ENCODE peak calls at places on chromosomes 4 and X, in eight cellular contexts. One of them, this sample, is unnamed.

GRCh38 chr4:114108869-114109268 is 129.4 kb upstream of the ARSJ start:
- DNase-seq in left ventricle myocardium superior: no peak
- DNase-seq in G401: peak
- DNase-seq in stimulated activated naive CD8-positive, alpha-beta T cell treated with anti-CD3 and anti-CD28 coated beads, Interleukin-15, Interleukin-2, amounts not matched to agents 100 U/mL and 50 U/mL, for 24 hours: no peak
- DNase-seq in astrocyte of the cerebellum: no peak
- DNase-seq in fibroblast of lung: peak
- DNase-seq in SJSA1: no peak
- DNase-seq in stimulated activated CD4-positive, alpha-beta T cell treated with anti-CD3 and anti-CD28 coated beads, Interleukin-12 subunit alpha, Interleukin-12 subunit beta, amount 100 ng/mL, for 48 hours: no peak
- DNase-seq in this sample: no peak

GRCh38 chr4:101020956-101021355 is 326.4 kb downstream of the PPP3CA start:
- DNase-seq in left ventricle myocardium superior: no peak
- DNase-seq in astrocyte of the cerebellum: peak
- DNase-seq in SJSA1: no peak
- DNase-seq in G401: no peak
- DNase-seq in fibroblast of lung: peak
- DNase-seq in stimulated activated CD4-positive, alpha-beta T cell treated with anti-CD3 and anti-CD28 coated beads, Interleukin-12 subunit alpha, Interleukin-12 subunit beta, amount 100 ng/mL, for 48 hours: no peak
- DNase-seq in stimulated activated naive CD8-positive, alpha-beta T cell treated with anti-CD3 and anti-CD28 coated beads, Interleukin-15, Interleukin-2, amounts not matched to agents 100 U/mL and 50 U/mL, for 24 hours: no peak
- DNase-seq in this sample: no peak

GRCh38 chr4:835148-836002 is 9.4 kb upstream of the CPLX1 start:
- DNase-seq in astrocyte of the cerebellum: no peak
- DNase-seq in stimulated activated naive CD8-positive, alpha-beta T cell treated with anti-CD3 and anti-CD28 coated beads, Interleukin-15, Interleukin-2, amounts not matched to agents 100 U/mL and 50 U/mL, for 24 hours: no peak
- DNase-seq in SJSA1: no peak
- DNase-seq in left ventricle myocardium superior: peak
- DNase-seq in stimulated activated CD4-positive, alpha-beta T cell treated with anti-CD3 and anti-CD28 coated beads, Interleukin-12 subunit alpha, Interleukin-12 subunit beta, amount 100 ng/mL, for 48 hours: no peak
- DNase-seq in G401: peak
- DNase-seq in fibroblast of lung: no peak
- DNase-seq in this sample: no peak

GRCh38 chr4:174156239-174156826 is 127.1 kb downstream of the FBXO8 start:
- DNase-seq in stimulated activated CD4-positive, alpha-beta T cell treated with anti-CD3 and anti-CD28 coated beads, Interleukin-12 subunit alpha, Interleukin-12 subunit beta, amount 100 ng/mL, for 48 hours: no peak
- DNase-seq in fibroblast of lung: peak
- DNase-seq in stimulated activated naive CD8-positive, alpha-beta T cell treated with anti-CD3 and anti-CD28 coated beads, Interleukin-15, Interleukin-2, amounts not matched to agents 100 U/mL and 50 U/mL, for 24 hours: no peak
- DNase-seq in astrocyte of the cerebellum: peak
- DNase-seq in G401: peak
- DNase-seq in SJSA1: no peak
- DNase-seq in left ventricle myocardium superior: no peak
- DNase-seq in this sample: no peak

GRCh38 chr4:53582194-53582593 is 9.1 kb downstream of the LNX1 start:
- DNase-seq in fibroblast of lung: no peak
- DNase-seq in astrocyte of the cerebellum: no peak
- DNase-seq in stimulated activated CD4-positive, alpha-beta T cell treated with anti-CD3 and anti-CD28 coated beads, Interleukin-12 subunit alpha, Interleukin-12 subunit beta, amount 100 ng/mL, for 48 hours: no peak
- DNase-seq in SJSA1: no peak
- DNase-seq in left ventricle myocardium superior: no peak
- DNase-seq in stimulated activated naive CD8-positive, alpha-beta T cell treated with anti-CD3 and anti-CD28 coated beads, Interleukin-15, Interleukin-2, amounts not matched to agents 100 U/mL and 50 U/mL, for 24 hours: no peak
- DNase-seq in G401: no peak
- DNase-seq in this sample: no peak

GRCh38 chr4:183330841-183331240 is 8.6 kb upstream of the CLDN24 start:
- DNase-seq in G401: no peak
- DNase-seq in fibroblast of lung: no peak
- DNase-seq in stimulated activated naive CD8-positive, alpha-beta T cell treated with anti-CD3 and anti-CD28 coated beads, Interleukin-15, Interleukin-2, amounts not matched to agents 100 U/mL and 50 U/mL, for 24 hours: no peak
- DNase-seq in left ventricle myocardium superior: no peak
- DNase-seq in SJSA1: no peak
- DNase-seq in stimulated activated CD4-positive, alpha-beta T cell treated with anti-CD3 and anti-CD28 coated beads, Interleukin-12 subunit alpha, Interleukin-12 subunit beta, amount 100 ng/mL, for 48 hours: no peak
- DNase-seq in astrocyte of the cerebellum: no peak
- DNase-seq in this sample: no peak

GRCh38 chrX:153692003-153692402 is 4.3 kb downstream of the SLC6A8 start:
- DNase-seq in astrocyte of the cerebellum: no peak
- DNase-seq in stimulated activated naive CD8-positive, alpha-beta T cell treated with anti-CD3 and anti-CD28 coated beads, Interleukin-15, Interleukin-2, amounts not matched to agents 100 U/mL and 50 U/mL, for 24 hours: no peak
- DNase-seq in fibroblast of lung: no peak
- DNase-seq in stimulated activated CD4-positive, alpha-beta T cell treated with anti-CD3 and anti-CD28 coated beads, Interleukin-12 subunit alpha, Interleukin-12 subunit beta, amount 100 ng/mL, for 48 hours: no peak
- DNase-seq in G401: no peak
- DNase-seq in SJSA1: no peak
- DNase-seq in left ventricle myocardium superior: no peak
- DNase-seq in this sample: no peak

GRCh38 chr4:31667701-31668100 is 947.5 kb downstream of the PCDH7 start:
- DNase-seq in SJSA1: no peak
- DNase-seq in astrocyte of the cerebellum: no peak
- DNase-seq in stimulated activated CD4-positive, alpha-beta T cell treated with anti-CD3 and anti-CD28 coated beads, Interleukin-12 subunit alpha, Interleukin-12 subunit beta, amount 100 ng/mL, for 48 hours: no peak
- DNase-seq in fibroblast of lung: peak
- DNase-seq in left ventricle myocardium superior: no peak
- DNase-seq in stimulated activated naive CD8-positive, alpha-beta T cell treated with anti-CD3 and anti-CD28 coated beads, Interleukin-15, Interleukin-2, amounts not matched to agents 100 U/mL and 50 U/mL, for 24 hours: no peak
- DNase-seq in G401: no peak
- DNase-seq in this sample: no peak

GRCh38 chrX:98207947-98208346 is 1324.2 kb downstream of the RPA4 start:
- DNase-seq in left ventricle myocardium superior: no peak
- DNase-seq in stimulated activated CD4-positive, alpha-beta T cell treated with anti-CD3 and anti-CD28 coated beads, Interleukin-12 subunit alpha, Interleukin-12 subunit beta, amount 100 ng/mL, for 48 hours: no peak
- DNase-seq in stimulated activated naive CD8-positive, alpha-beta T cell treated with anti-CD3 and anti-CD28 coated beads, Interleukin-15, Interleukin-2, amounts not matched to agents 100 U/mL and 50 U/mL, for 24 hours: no peak
- DNase-seq in fibroblast of lung: no peak
- DNase-seq in astrocyte of the cerebellum: no peak
- DNase-seq in SJSA1: no peak
- DNase-seq in G401: no peak
- DNase-seq in this sample: no peak

GRCh38 chrX:65871671-65872311 is 168.1 kb downstream of the VSIG4 start:
- DNase-seq in fibroblast of lung: no peak
- DNase-seq in stimulated activated naive CD8-positive, alpha-beta T cell treated with anti-CD3 and anti-CD28 coated beads, Interleukin-15, Interleukin-2, amounts not matched to agents 100 U/mL and 50 U/mL, for 24 hours: peak
- DNase-seq in astrocyte of the cerebellum: no peak
- DNase-seq in left ventricle myocardium superior: no peak
- DNase-seq in G401: no peak
- DNase-seq in stimulated activated CD4-positive, alpha-beta T cell treated with anti-CD3 and anti-CD28 coated beads, Interleukin-12 subunit alpha, Interleukin-12 subunit beta, amount 100 ng/mL, for 48 hours: no peak
- DNase-seq in SJSA1: peak
- DNase-seq in this sample: no peak

GRCh38 chrX:105745863-105746262 is 76.5 kb upstream of the NRK start:
- DNase-seq in stimulated activated CD4-positive, alpha-beta T cell treated with anti-CD3 and anti-CD28 coated beads, Interleukin-12 subunit alpha, Interleukin-12 subunit beta, amount 100 ng/mL, for 48 hours: no peak
- DNase-seq in G401: no peak
- DNase-seq in fibroblast of lung: no peak
- DNase-seq in stimulated activated naive CD8-positive, alpha-beta T cell treated with anti-CD3 and anti-CD28 coated beads, Interleukin-15, Interleukin-2, amounts not matched to agents 100 U/mL and 50 U/mL, for 24 hours: no peak
- DNase-seq in astrocyte of the cerebellum: no peak
- DNase-seq in SJSA1: no peak
- DNase-seq in left ventricle myocardium superior: no peak
- DNase-seq in this sample: no peak

GRCh38 chr4:174318829-174319764 is 35.4 kb downstream of the CEP44 start:
- DNase-seq in astrocyte of the cerebellum: no peak
- DNase-seq in stimulated activated naive CD8-positive, alpha-beta T cell treated with anti-CD3 and anti-CD28 coated beads, Interleukin-15, Interleukin-2, amounts not matched to agents 100 U/mL and 50 U/mL, for 24 hours: no peak
- DNase-seq in stimulated activated CD4-positive, alpha-beta T cell treated with anti-CD3 and anti-CD28 coated beads, Interleukin-12 subunit alpha, Interleukin-12 subunit beta, amount 100 ng/mL, for 48 hours: no peak
- DNase-seq in G401: peak
- DNase-seq in left ventricle myocardium superior: no peak
- DNase-seq in fibroblast of lung: peak
- DNase-seq in SJSA1: no peak
- DNase-seq in this sample: no peak

GRCh38 chr4:71212216-71212615 is 126.6 kb upstream of the SLC4A4 start:
- DNase-seq in left ventricle myocardium superior: no peak
- DNase-seq in SJSA1: no peak
- DNase-seq in astrocyte of the cerebellum: no peak
- DNase-seq in stimulated activated naive CD8-positive, alpha-beta T cell treated with anti-CD3 and anti-CD28 coated beads, Interleukin-15, Interleukin-2, amounts not matched to agents 100 U/mL and 50 U/mL, for 24 hours: no peak
- DNase-seq in G401: no peak
- DNase-seq in stimulated activated CD4-positive, alpha-beta T cell treated with anti-CD3 and anti-CD28 coated beads, Interleukin-12 subunit alpha, Interleukin-12 subunit beta, amount 100 ng/mL, for 48 hours: no peak
- DNase-seq in fibroblast of lung: peak
- DNase-seq in this sample: no peak

GRCh38 chr4:154014401-154015105 is 225.7 kb upstream of the SFRP2 start:
- DNase-seq in G401: no peak
- DNase-seq in SJSA1: no peak
- DNase-seq in stimulated activated CD4-positive, alpha-beta T cell treated with anti-CD3 and anti-CD28 coated beads, Interleukin-12 subunit alpha, Interleukin-12 subunit beta, amount 100 ng/mL, for 48 hours: no peak
- DNase-seq in left ventricle myocardium superior: no peak
- DNase-seq in astrocyte of the cerebellum: no peak
- DNase-seq in stimulated activated naive CD8-positive, alpha-beta T cell treated with anti-CD3 and anti-CD28 coated beads, Interleukin-15, Interleukin-2, amounts not matched to agents 100 U/mL and 50 U/mL, for 24 hours: no peak
- DNase-seq in fibroblast of lung: peak
- DNase-seq in this sample: no peak

GRCh38 chr4:86898562-86898961 is 6.3 kb upstream of the C4orf36 start:
- DNase-seq in astrocyte of the cerebellum: no peak
- DNase-seq in stimulated activated naive CD8-positive, alpha-beta T cell treated with anti-CD3 and anti-CD28 coated beads, Interleukin-15, Interleukin-2, amounts not matched to agents 100 U/mL and 50 U/mL, for 24 hours: no peak
- DNase-seq in fibroblast of lung: no peak
- DNase-seq in left ventricle myocardium superior: no peak
- DNase-seq in G401: no peak
- DNase-seq in SJSA1: no peak
- DNase-seq in stimulated activated CD4-positive, alpha-beta T cell treated with anti-CD3 and anti-CD28 coated beads, Interleukin-12 subunit alpha, Interleukin-12 subunit beta, amount 100 ng/mL, for 48 hours: no peak
- DNase-seq in this sample: no peak

This sample was measured in GM12891.